ENCODE peak calls at places on chromosomes 4 and X, in six cellular contexts. L is hepatocyte; Q is cardiac muscle cell; V is activated CD8-positive, alpha-beta T cell treated with anti-CD3 and anti-CD28 coated beads for 36 hours; B is SK-N-SH; I is GM13976. F is an unnamed sample.

GRCh38 chr4:152352645-152353116 is 183.2 kb downstream of the FBXW7 start:
- DNase-seq in L (peak), Q (peak), V (peak), B (peak), I (peak), F (peak)

GRCh38 chr4:123832173-123833026 is 435.8 kb downstream of the SPRY1 start:
- DNase-seq in L (peak), Q (peak), V (no peak), B (no peak), I (no peak), F (no peak)

GRCh38 chr4:41542526-41543270 is 4.7 kb downstream of the LIMCH1 start:
- DNase-seq in L (no peak), Q (peak), V (no peak), B (no peak), I (no peak), F (no peak)

GRCh38 chr4:42655248-42655647 is 1.7 kb downstream of the ATP8A1 start:
- DNase-seq in L (no peak), Q (no peak), V (no peak), B (no peak), I (peak), F (no peak)

GRCh38 chr4:72896515-72896914 is 173.0 kb downstream of the COX18 start:
- DNase-seq in L (peak), Q (peak), V (no peak), B (no peak), I (no peak), F (no peak)

GRCh38 chr4:172892300-172892699 is 276.3 kb upstream of the GALNT7 start:
- DNase-seq in L (no peak), Q (no peak), V (no peak), B (no peak), I (no peak), F (no peak)

GRCh38 chrX:41334866-41335589 is 1.1 kb downstream of the DDX3X start:
- DNase-seq in L (peak), Q (peak), V (peak), B (peak), I (peak), F (peak)

GRCh38 chrX:49876750-49877149 is 2.5 kb upstream of the USP27X start:
- DNase-seq in L (peak), Q (peak), V (peak), B (peak), I (peak), F (peak)

GRCh38 chrX:40262641-40263560 is 165.1 kb upstream of the BCOR start:
- DNase-seq in L (peak), Q (peak), V (no peak), B (no peak), I (no peak), F (no peak)

GRCh38 chr4:56619160-56619559 is 61.9 kb downstream of the HOPX start:
- DNase-seq in L (no peak), Q (peak), V (no peak), B (peak), I (no peak), F (no peak)

GRCh38 chr4:69760455-69760854 is at the start of gene SULT1B1:
- DNase-seq in L (peak), Q (peak), V (peak), B (no peak), I (no peak), F (no peak)

GRCh38 chr4:100936676-100937390 is 410.5 kb downstream of the PPP3CA start:
- DNase-seq in L (no peak), Q (no peak), V (no peak), B (no peak), I (no peak), F (no peak)

GRCh38 chr4:182937268-182938208 is 20.4 kb upstream of the DCTD start:
- DNase-seq in L (no peak), Q (no peak), V (no peak), B (no peak), I (no peak), F (no peak)

GRCh38 chr4:40731792-40732245 is 17.9 kb upstream of the NSUN7 start:
- DNase-seq in L (peak), Q (peak), V (peak), B (peak), I (no peak), F (peak)

GRCh38 chrX:17584248-17584681 is 153.0 kb upstream of the SCML1 start:
- DNase-seq in L (no peak), Q (peak), V (no peak), B (no peak), I (no peak), F (no peak)

GRCh38 chrX:136725446-136726104 is 55.2 kb downstream of the ARHGEF6 start:
- DNase-seq in L (peak), Q (peak), V (no peak), B (no peak), I (no peak), F (no peak)

GRCh38 chr4:185700048-185700447 is 111.9 kb downstream of the SORBS2 start:
- DNase-seq in L (no peak), Q (no peak), V (no peak), B (peak), I (no peak), F (no peak)

GRCh38 chrX:6729581-6729980 is 194.7 kb upstream of the VCX3A start:
- DNase-seq in L (peak), Q (no peak), V (no peak), B (no peak), I (no peak), F (no peak)

GRCh38 chr4:89337678-89338077 is 30.1 kb upstream of the GPRIN3 start:
- DNase-seq in L (no peak), Q (no peak), V (no peak), B (no peak), I (no peak), F (no peak)

GRCh38 chrX:105882581-105883275 is 60.4 kb downstream of the NRK start:
- DNase-seq in L (peak), Q (peak), V (no peak), B (no peak), I (no peak), F (no peak)

GRCh38 chr4:122701965-122702364 is 30.5 kb upstream of the BBS12 start:
- DNase-seq in L (no peak), Q (no peak), V (no peak), B (no peak), I (no peak), F (no peak)

GRCh38 chrX:140521393-140521792 is 16.5 kb upstream of the SOX3 start:
- DNase-seq in L (no peak), Q (no peak), V (no peak), B (no peak), I (no peak), F (no peak)

GRCh38 chr4:33924801-33925200 is 2319.5 kb downstream of the ARAP2 start:
- DNase-seq in L (no peak), Q (no peak), V (no peak), B (no peak), I (no peak), F (no peak)

GRCh38 chr4:101367201-101367600 is 19.9 kb upstream of the PPP3CA start:
- DNase-seq in L (peak), Q (peak), V (no peak), B (no peak), I (no peak), F (no peak)

GRCh38 chrX:136780738-136781137 is at the start of gene ARHGEF6:
- DNase-seq in L (no peak), Q (no peak), V (peak), B (no peak), I (no peak), F (no peak)

GRCh38 chr4:70637239-70637920 is 8.8 kb downstream of the ENAM start:
- DNase-seq in L (peak), Q (no peak), V (no peak), B (no peak), I (no peak), F (peak)

GRCh38 chr4:173040200-173040599 is 128.4 kb upstream of the GALNT7 start:
- DNase-seq in L (no peak), Q (peak), V (no peak), B (no peak), I (no peak), F (no peak)

GRCh38 chr4:106803107-106803506 is 233.0 kb downstream of the DKK2 start:
- DNase-seq in L (no peak), Q (no peak), V (no peak), B (no peak), I (no peak), F (no peak)

DNA sequence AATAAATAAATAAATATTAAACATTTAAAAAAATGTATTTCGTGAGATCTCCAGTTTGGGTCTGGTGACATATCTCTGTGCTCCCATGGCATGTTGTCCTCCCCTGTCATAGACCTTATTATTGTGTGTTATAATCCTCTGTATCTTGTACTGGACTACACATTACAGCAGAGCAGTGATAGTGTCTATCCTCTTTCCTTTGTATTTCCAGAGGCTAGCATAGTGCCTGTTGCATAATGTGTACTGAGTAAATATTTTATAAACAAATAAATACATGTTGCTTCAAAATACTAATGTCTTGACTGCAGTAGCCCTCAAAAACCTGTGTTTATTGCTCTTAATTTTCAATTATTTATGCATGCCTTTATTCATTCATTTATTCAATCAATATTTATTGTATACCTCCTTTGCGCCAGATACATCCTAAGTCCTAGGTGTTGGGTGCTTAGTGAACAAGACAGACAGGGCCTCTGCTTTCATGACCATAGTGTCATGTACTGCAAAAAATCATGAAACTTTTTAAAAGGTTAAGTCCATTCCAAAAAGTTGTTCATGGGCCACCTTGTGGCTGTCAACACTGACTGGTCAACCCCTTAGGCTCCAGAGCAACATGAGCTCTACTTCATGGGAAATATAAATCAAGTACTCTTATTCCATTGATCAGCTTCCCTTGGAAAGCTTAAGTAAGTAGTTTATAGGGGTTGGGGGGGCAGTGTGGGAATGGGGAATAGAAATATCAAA is 303.9 kb downstream of the IQCM start:
- DNase-seq in L (no peak), Q (no peak), V (no peak), B (no peak), I (no peak), F (no peak)
- TF ChIP-seq CTCF in L (no peak), Q (no peak), V (no peak), B (no peak), I (no peak), F (no peak)

DNA sequence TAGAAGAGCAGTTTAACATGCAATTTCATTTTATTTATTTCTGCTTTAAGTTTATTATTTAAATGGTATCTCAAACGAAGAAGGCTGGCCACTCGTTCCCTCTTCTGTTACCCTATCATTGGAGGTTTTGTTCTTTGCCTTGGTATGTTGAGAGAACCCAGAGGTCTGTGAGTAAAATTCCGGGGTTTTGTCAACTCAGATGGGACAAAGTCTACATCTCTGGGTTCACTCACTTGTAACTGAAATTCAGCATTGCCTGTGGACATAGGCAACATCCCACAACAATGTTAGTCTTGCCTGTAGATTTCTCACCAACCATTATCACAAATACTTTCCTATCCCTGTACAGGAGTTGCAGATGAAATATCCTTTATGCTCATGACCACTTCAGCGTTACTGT is 33.6 kb upstream of the CD99 start:
- DNase-seq in L (no peak), Q (no peak), V (no peak), B (no peak), I (no peak), F (no peak)
- TF ChIP-seq CTCF in L (no peak), Q (no peak), V (no peak), B (no peak), I (no peak), F (no peak)

DNA sequence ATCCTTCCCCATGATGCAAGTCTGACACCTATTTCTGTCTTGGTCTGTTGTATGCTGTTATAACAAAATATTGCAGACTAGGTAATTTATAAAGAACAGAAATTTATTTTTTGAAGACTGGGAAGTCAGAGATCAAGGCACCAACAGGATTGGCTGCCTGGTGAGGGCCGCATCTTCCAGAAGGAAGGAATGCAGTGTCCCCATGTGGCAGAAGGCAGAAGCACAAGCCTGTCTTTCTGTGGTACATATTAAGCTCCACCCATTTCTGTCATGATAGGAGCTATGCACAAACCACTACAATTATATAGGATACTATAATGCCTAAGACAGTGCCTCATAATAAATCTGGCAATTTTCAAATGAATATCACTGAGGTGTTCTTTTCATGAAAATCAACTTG is 502.3 kb upstream of the DIAPH2 start:
- DNase-seq in L (peak), Q (peak), V (no peak), B (peak), I (no peak), F (no peak)
- TF ChIP-seq CTCF in L (peak), Q (peak), V (no peak), B (peak), I (no peak), F (no peak)

DNA sequence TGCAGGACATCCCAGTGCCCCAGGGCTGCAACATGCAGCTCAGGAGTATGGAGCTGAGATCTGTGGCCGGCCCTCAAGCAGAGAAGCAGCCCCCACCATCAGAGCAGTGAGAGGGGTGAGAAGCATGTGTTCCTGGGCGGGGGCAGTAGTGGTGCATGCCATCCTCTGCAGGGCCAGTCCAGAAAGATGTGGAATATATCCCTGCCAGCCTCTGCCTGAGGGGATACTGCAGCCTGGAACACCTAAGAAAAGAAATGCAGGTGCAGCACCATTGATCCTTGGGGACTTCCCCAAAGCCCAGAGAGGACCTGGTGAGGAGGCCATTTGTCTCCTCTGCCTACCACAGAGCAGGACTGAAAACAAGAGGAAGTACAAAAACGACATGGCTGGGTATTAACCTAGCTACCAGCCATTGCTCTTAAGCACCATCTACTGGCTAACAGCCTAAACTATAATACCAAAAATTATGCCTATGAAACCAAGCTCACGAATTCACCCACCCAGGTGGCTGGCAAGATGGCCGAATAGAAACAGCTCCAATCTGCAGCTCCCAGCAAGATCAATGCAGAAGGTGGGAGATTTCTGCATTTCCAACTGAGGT is 158.8 kb downstream of the ADGRA3 start:
- DNase-seq in L (peak), Q (peak), V (no peak), B (no peak), I (peak), F (peak)
- TF ChIP-seq CTCF in L (peak), Q (peak), V (no peak), B (peak), I (no peak), F (no peak)

GRCh38 chrX:70423937-70424336 is 823 bp downstream of the GDPD2 start:
- DNase-seq in L (no peak), Q (no peak), V (no peak), B (no peak), I (no peak), F (no peak)

GRCh38 chrX:70424801-70425200 is 1.7 kb downstream of the GDPD2 start:
- DNase-seq in L (no peak), Q (no peak), V (no peak), B (no peak), I (no peak), F (no peak)

GRCh38 chrX:70427360-70427759 is 4.2 kb downstream of the GDPD2 start:
- DNase-seq in L (no peak), Q (no peak), V (no peak), B (no peak), I (no peak), F (no peak)

GRCh38 chrX:70429759-70430158 is 6.6 kb downstream of the GDPD2 start:
- DNase-seq in L (no peak), Q (no peak), V (no peak), B (no peak), I (no peak), F (no peak)

DNA sequence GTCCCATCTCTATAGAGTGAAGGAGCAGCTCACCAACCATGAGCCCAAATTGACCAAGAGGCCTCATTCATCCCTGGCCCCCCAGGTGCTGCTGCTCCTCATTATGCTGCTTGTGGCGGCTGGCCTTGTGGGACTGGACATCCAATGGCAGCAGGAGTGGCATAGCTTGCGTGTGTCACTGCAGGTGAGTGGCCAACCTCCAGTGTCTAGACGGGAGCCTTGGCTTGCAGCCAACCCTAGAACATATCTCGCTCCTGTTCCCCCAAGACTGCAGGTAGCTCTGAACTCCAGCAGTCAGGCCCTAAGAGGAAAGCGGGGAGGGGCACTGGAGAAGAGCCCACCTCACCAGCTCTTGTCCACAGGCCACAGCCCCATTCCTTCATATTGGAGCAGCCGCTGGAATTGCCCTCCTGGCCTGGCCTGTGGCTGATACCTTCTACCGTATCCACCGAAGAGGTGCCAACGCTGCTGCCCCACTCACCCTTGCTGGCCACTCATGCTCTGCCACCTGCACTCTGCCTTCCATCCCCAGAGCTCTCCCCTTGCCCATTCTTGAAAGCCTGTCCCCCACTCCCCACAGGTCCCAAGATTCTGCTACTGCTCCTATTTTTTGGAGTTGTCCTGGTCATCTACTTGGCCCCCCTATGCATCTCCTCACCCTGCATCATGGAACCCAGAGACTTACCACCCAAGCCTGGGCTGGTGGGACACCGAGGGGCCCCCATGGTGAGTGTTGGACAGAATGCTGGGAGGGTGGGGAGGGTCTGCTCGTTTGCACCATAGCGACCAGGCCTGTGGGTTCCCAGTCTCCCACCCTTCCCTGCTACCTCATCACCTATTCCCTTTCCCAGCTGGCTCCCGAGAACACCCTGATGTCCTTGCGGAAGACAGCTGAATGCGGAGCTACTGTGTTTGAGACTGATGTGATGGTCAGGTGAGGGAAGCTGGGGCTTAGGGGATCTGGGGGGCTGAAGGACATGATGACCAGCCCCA is 3.5 kb downstream of the GDPD2 start:
- DNase-seq in L (no peak), Q (no peak), V (no peak), B (no peak), I (no peak), F (no peak)
- TF ChIP-seq CTCF in L (no peak), Q (no peak), V (no peak), B (no peak), I (no peak), F (no peak)